ENCODE peak calls at places on chromosomes 3 and 15, in nine cellular contexts. J, C, B, N, M, O, W, T and H are unnamed samples.

GRCh38 chr3:4582634-4583033 is 89.5 kb downstream of the ITPR1 start:
- DNase-seq in J (no peak), N (no peak), B (peak; percentile 38), O (no peak), T (no peak), W (no peak), M (no peak), C (no peak), H (no peak)

GRCh38 chr3:108132727-108133373 is 42.0 kb upstream of the CD47 start:
- DNase-seq in T (no peak), B (peak; percentile 57), C (peak; percentile 47), N (no peak), W (no peak), M (no peak), O (peak; percentile 36), J (no peak), H (no peak)

GRCh38 chr3:135516143-135516542 is 449.4 kb upstream of the PPP2R3A start:
- DNase-seq in J (no peak), B (no peak), M (no peak), T (peak; percentile 7), W (no peak), O (no peak), N (no peak), C (peak; percentile 59), H (no peak)

GRCh38 chr3:5806192-5806591 is 618.7 kb downstream of the EDEM1 start:
- DNase-seq in M (no peak), O (no peak), J (no peak), C (no peak), B (no peak), W (no peak), N (no peak), T (no peak), H (no peak)

GRCh38 chr15:86139828-86140227 is 60.2 kb downstream of the AGBL1 start:
- DNase-seq in B (no peak), M (no peak), W (no peak), J (no peak), O (no peak), T (peak; percentile 19), N (no peak), C (no peak), H (no peak)

GRCh38 chr3:119529883-119530282 is 29.5 kb downstream of the CD80 start:
- DNase-seq in O (peak; percentile 16), N (no peak), C (peak; percentile 25), W (no peak), T (no peak), J (no peak), M (no peak), B (peak; percentile 78), H (no peak)

GRCh38 chr3:21839592-21839991 is 88.6 kb upstream of the ZNF385D start:
- DNase-seq in N (no peak), M (peak; percentile 5), J (no peak), T (no peak), B (peak; percentile 98), W (no peak), C (peak; percentile 97), O (no peak), H (peak; percentile 97)

GRCh38 chr15:38253448-38253847 is 812 bp downstream of the SPRED1 start:
- DNase-seq in T (no peak), N (no peak), C (peak; percentile 83), W (no peak), O (no peak), J (no peak), M (no peak), B (peak; percentile 71), H (peak; percentile 83)

GRCh38 chr15:26214290-26214689 is 351.2 kb upstream of the ATP10A start:
- DNase-seq in O (no peak), C (no peak), N (no peak), B (no peak), T (no peak), W (no peak), M (no peak), J (no peak), H (no peak)

GRCh38 chr3:167115331-167115934 is 264.7 kb downstream of the ZBBX start:
- DNase-seq in C (no peak), W (no peak), T (no peak), J (no peak), B (no peak), N (peak; percentile 49), M (no peak), O (no peak), H (no peak)

GRCh38 chr3:10557783-10558373 is 52.5 kb upstream of the ATP2B2 start:
- DNase-seq in B (peak; percentile 42), T (no peak), W (no peak), N (peak; percentile 26), J (no peak), O (no peak), C (peak; percentile 37), M (no peak), H (no peak)

GRCh38 chr3:179716811-179717210 is 64.0 kb downstream of the USP13 start:
- DNase-seq in J (no peak), M (no peak), W (no peak), N (no peak), O (peak; percentile 44), T (no peak), C (peak; percentile 90), B (peak; percentile 83), H (no peak)

GRCh38 chr3:132445812-132446211 is 28.5 kb downstream of the DNAJC13 start:
- DNase-seq in N (no peak), C (peak; percentile 46), W (no peak), B (peak; percentile 77), T (no peak), J (no peak), O (no peak), M (no peak), H (no peak)

GRCh38 chr15:61447981-61448380 is 218.9 kb upstream of the RORA start:
- DNase-seq in B (no peak), C (no peak), N (no peak), J (no peak), O (no peak), W (no peak), M (no peak), T (no peak), H (no peak)

GRCh38 chr15:61441901-61442300 is 212.8 kb upstream of the RORA start:
- DNase-seq in M (no peak), W (no peak), B (no peak), O (no peak), J (no peak), C (peak; percentile 19), T (no peak), N (no peak), H (no peak)

GRCh38 chr15:61449306-61449705 is 220.2 kb upstream of the RORA start:
- DNase-seq in M (no peak), W (no peak), N (no peak), C (no peak), O (no peak), B (no peak), T (no peak), J (no peak), H (no peak)

DNA sequence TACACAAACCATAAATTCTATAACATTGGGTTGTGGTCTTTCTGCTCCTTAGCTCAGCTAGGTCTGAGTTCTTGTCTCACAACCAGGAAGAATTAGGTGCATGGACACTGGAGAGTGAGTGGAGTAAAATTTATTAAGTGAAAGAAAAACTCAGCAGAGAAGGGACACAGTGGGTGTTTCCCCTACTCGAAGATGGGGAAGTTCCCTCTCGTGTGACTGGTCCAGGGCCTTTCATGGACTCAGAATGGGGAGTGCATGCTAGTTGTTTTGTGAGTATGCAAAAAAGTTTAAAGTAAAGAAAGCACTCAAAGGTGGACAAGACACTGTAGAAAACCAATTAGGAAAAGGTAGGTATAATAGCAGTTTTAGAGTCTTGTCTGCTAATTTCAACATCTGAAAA is 215.5 kb upstream of the RORA start:
- DNase-seq in M (no peak), N (no peak), O (no peak), W (no peak), B (no peak), T (no peak), C (no peak), J (no peak), H (no peak)
- TF ChIP-seq CTCF in M (no peak), N (no peak), O (no peak), W (no peak), B (no peak), T (no peak), C (no peak), J (no peak), H (no peak)

DNA sequence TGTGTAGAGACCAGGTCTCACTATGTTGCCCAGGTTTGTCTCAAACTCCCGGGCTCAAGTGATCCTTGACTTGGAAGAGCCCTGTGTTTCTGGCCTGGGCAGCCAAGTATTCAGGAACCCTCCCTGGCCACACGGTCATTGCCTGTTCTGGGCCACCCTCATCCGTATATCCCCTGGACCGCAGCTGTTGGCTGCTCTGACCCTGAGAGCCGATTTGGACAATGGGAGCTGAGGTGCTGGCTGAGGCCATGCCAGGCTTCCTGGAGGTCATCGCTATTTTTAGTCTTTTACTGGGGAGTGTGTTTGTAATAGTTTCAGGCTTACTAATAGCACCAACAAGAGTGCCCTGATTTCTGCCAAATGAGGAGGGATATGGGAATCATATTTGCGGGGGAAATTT is 60.7 kb downstream of the ADAMTS7 start:
- DNase-seq in C (peak; percentile 3), B (no peak), W (no peak), O (no peak), N (peak; percentile 25), T (no peak), M (no peak), J (no peak), H (no peak)
- H3K4me3 ChIP-seq in C (no peak overlapping the region), B (no peak overlapping the region), W (no peak overlapping the region), O (no peak overlapping the region), N (no peak overlapping the region), T (no peak overlapping the region), M (no peak overlapping the region), J (peak overlapping the region; percentile 25), H (peak overlapping the region; percentile 12)

DNA sequence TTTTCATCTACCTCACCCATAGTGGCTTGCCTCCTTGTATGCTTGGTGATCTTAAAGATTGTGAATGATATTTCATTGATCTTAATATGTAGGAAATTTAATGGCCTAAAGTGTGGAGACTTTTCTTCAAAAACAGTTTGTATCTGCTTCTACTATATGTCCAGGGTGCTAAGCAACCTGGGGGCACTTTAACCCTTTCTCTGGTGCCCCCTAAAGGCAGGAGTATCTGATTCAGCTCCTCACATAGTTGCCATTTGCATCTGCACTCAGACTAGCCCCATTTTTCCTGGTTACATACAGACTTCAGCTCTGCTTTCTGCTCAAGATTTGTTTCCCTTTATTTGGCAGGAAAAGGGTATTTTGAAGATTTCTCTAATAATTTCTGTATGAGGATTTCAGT is 5.2 kb upstream of the PFN2 start:
- DNase-seq in B (no peak), J (no peak), M (no peak), N (no peak), C (no peak), T (no peak), O (no peak), W (no peak), H (no peak)
- TF ChIP-seq CTCF in B (no peak), J (no peak), M (no peak), N (no peak), C (no peak), T (no peak), O (no peak), W (no peak), H (peak; percentile 3)

DNA sequence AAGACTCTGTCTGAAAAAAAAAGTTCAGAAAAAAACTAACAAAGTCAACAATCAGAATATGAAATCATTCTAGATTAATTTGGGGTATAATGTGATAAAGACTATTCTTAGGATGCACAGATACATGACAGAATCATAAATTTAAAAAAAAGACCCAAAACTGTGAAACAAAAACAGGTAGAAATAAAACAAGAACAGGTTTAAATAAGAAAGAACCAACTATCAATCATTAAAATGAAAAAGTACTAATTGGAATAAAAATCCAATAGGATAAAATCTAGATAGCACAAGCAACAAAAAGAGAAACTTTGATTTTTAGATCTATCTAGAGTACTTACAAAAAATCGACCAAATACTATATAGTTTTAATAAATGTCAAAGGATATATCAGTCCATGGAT is 13.4 kb downstream of the TMEM202 start:
- DNase-seq in M (no peak), W (no peak), O (no peak), N (no peak), B (no peak), C (no peak), T (no peak), J (no peak), H (no peak)
- H3K4me3 ChIP-seq in M (no peak overlapping the region), W (no peak overlapping the region), O (no peak overlapping the region), N (no peak overlapping the region), B (no peak overlapping the region), C (no peak overlapping the region), T (no peak overlapping the region), J (no peak overlapping the region), H (no peak overlapping the region)